ENCODE peak calls at places on chromosomes 6 and 20, in seven cellular contexts. D is suprapubic skin, Y is tibial nerve, S is upper lobe of left lung, W is transverse colon, R is sigmoid colon, F is stomach. H is an unnamed sample.

GRCh38 chr20:11387189-11387754 is 530.4 kb upstream of the BTBD3 start:
- DNase-seq in D (no peak), Y (no peak), S (no peak), W (no peak), R (no peak), F (no peak), H (no peak)

GRCh38 chr6:349491-349921 is 42.0 kb upstream of the IRF4 start:
- DNase-seq in D (no peak), Y (no peak), S (no peak), W (no peak), R (no peak), F (no peak), H (no peak)

GRCh38 chr6:6588064-6588923 is at the start of gene LY86:
- DNase-seq in D (no peak), Y (no peak), S (no peak), W (peak; percentile 14), R (no peak), F (no peak), H (no peak)

GRCh38 chr6:131023834-131024504 is 39.1 kb downstream of the EPB41L2 start:
- DNase-seq in D (no peak), Y (no peak), S (no peak), W (no peak), R (no peak), F (no peak), H (no peak)

GRCh38 chr6:161117329-161117707 is 125.7 kb downstream of the MAP3K4 start:
- DNase-seq in D (no peak), Y (no peak), S (no peak), W (no peak), R (no peak), F (no peak), H (no peak)

GRCh38 chr6:29216528-29216927 is 45.8 kb downstream of the OR2J2 start:
- DNase-seq in D (no peak), Y (no peak), S (no peak), W (no peak), R (no peak), F (no peak), H (no peak)

GRCh38 chr6:63236398-63236817 is 25.1 kb downstream of the FKBP1C start:
- DNase-seq in D (no peak), Y (no peak), S (no peak), W (no peak), R (no peak), F (no peak), H (no peak)

GRCh38 chr6:158109744-158110143 is 58.3 kb downstream of the SERAC1 start:
- DNase-seq in D (no peak), Y (no peak), S (no peak), W (no peak), R (no peak), F (no peak), H (no peak)

GRCh38 chr6:111841822-111842221 is 31.4 kb downstream of the FYN start:
- DNase-seq in D (no peak), Y (no peak), S (peak; percentile 51), W (peak; percentile 48), R (no peak), F (peak; percentile 31), H (peak; percentile 23)

GRCh38 chr6:52394251-52394666 is 25.9 kb upstream of the EFHC1 start:
- DNase-seq in D (no peak), Y (no peak), S (no peak), W (no peak), R (no peak), F (no peak), H (no peak)

GRCh38 chr20:12827796-12828406 is 180.9 kb upstream of the SPTLC3 start:
- DNase-seq in D (no peak), Y (no peak), S (no peak), W (no peak), R (no peak), F (no peak), H (no peak)

GRCh38 chr20:45818239-45818638 is 5.8 kb downstream of the UBE2C start:
- DNase-seq in D (no peak), Y (no peak), S (no peak), W (no peak), R (no peak), F (no peak), H (no peak)

DNA sequence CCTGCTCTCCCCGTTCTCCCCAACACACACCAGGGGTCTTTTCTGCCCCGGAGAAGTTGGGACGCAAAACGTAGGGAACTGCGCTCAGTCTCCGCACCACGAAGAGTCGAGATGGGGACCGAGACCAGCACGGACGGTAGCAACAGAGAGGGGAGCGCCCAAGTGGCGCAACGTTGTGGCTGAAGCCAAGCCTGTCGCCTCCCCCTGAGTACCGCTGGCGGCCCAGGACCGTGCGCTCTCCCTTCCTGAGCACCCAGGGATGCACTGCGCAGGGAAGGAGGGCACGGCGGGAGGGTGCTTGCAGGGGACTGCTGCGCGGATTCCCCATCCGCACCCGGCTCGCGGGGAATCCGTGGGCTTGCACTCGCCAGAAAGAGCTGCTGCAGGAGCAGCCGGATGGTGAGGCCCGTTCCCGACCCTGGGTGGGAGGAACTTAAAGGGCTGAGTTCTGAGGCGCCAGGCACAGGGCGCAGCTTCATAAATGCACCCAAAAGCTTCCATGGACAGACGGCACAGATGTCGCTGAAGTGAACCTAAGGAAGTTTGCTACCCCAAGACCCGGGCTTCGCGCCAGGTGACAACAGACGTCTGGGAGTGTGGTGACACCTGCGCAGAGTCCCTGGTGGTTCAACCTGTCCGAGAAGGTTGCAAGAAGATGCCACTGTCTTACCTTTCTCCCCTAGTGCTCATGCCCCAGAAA is 178.7 kb downstream of the TBXT start:
- DNase-seq in D (no peak), Y (no peak), S (no peak), W (no peak), R (peak; percentile 73), F (no peak), H (peak; percentile 54)
- TF ChIP-seq POLR2A in D (no peak), Y (no peak), S (no peak), W (no peak), R (no peak), F (no peak), H (no peak)

GRCh38 chr6:45567879-45568278 is 190.1 kb upstream of the SUPT3H start:
- DNase-seq in D (no peak), Y (no peak), S (no peak), W (no peak), R (no peak), F (no peak), H (no peak)
- H3K27ac ChIP-seq in D (no peak overlapping the region), Y (no peak overlapping the region), S (no peak overlapping the region), W (no peak overlapping the region), R (no peak overlapping the region), F (no peak overlapping the region), H (no peak overlapping the region)

GRCh38 chr6:46832816-46833215 is 39.6 kb downstream of the MEP1A start:
- DNase-seq in D (no peak), Y (no peak), S (no peak), W (no peak), R (no peak), F (no peak), H (no peak)

DNA sequence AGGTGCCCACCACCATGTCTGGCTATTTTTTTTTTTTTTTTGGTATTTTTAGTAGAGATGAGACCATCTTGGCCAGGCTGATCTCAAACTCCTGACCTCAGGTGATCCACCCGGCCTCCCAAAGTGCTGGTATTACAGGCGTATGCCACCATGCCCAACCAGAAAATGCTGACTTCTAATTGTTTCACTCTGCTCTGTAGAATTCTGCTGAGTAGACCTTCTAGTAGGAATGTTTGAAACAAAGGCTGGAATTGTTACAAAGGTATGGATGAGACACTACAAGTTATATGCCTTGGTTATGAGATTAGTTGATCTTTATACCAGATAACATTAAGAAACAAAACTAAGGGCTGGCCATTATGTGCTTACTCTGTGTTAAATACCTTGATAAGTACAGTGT is 44.8 kb downstream of the MEP1A start:
- DNase-seq in D (no peak), Y (no peak), S (no peak), W (no peak), R (no peak), F (no peak), H (no peak)
- TF ChIP-seq EP300 in D (no peak), Y (no peak), S (no peak), W (no peak), R (no peak), F (no peak), H (no peak)

DNA sequence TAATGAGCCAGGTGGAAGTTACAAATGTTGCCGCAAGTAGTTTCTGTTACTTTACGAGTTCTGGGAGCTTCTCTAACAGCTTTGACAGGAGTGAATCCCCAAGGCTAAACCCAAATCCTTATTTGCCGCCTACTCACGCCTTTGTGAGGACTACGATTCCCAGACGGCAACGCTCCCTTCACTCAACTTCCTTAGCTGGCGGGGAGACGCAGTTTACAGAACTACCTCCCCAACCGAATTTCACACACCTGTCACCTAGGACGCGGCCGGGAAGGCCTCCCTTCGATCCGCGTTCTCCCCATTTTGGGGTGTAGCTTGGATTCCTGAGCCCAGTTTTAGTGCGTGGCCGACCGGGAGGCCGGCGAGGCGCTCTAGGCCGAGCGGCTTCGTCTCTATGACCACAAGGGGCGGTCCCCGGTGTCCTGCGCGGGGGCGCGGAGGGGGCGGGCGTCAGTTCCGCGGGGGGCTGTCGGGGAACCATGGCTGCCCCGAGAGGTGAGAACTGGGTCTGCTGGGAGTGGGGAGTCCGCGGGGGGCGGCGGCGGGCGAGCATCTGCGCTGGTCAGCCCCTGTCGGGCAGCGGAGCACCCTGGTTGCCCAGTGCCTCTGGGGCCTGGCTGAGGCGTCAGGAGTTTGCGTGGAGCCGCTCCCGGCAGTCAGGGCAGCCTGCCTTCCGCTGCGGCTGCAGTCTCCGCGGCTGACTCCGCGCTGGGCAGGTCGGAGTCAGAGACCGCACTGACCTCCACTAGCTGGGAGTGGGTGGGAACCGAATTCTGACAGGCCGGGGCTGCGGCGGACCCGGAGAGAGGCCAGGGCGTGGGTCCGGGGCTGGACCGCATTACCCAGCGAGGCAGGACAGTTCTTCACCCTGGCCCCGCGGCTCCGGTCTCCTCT is at the start of gene SLC35A1:
- DNase-seq in D (peak; percentile 91), Y (peak; percentile 68), S (peak; percentile 88), W (peak; percentile 89), R (peak; percentile 91), F (peak; percentile 86), H (peak; percentile 84)
- TF ChIP-seq POLR2A in D (no peak), Y (peak; percentile 8), S (peak; percentile 53), W (peak; percentile 87), R (peak; percentile 67), F (peak; percentile 40), H (peak; percentile 36)

GRCh38 chr6:140784573-140784972 is 1348.2 kb upstream of the GJE1 start:
- DNase-seq in D (no peak), Y (no peak), S (no peak), W (no peak), R (no peak), F (no peak), H (no peak)

GRCh38 chr6:140779341-140779740 is 1353.4 kb upstream of the GJE1 start:
- DNase-seq in D (no peak), Y (no peak), S (no peak), W (no peak), R (no peak), F (no peak), H (no peak)

GRCh38 chr6:140777780-140778179 is 1354.9 kb upstream of the GJE1 start:
- DNase-seq in D (no peak), Y (no peak), S (no peak), W (no peak), R (no peak), F (no peak), H (no peak)

GRCh38 chr6:140779991-140780596 is 1352.6 kb upstream of the GJE1 start:
- DNase-seq in D (no peak), Y (no peak), S (no peak), W (no peak), R (no peak), F (peak; percentile 29), H (no peak)

GRCh38 chr6:140782941-140783340 is 1349.8 kb upstream of the GJE1 start:
- DNase-seq in D (no peak), Y (no peak), S (no peak), W (no peak), R (no peak), F (no peak), H (no peak)
- H3K27ac ChIP-seq in D (no peak overlapping the region), Y (no peak overlapping the region), S (no peak overlapping the region), W (no peak overlapping the region), R (no peak overlapping the region), F (no peak overlapping the region), H (no peak overlapping the region)